ENCODE peak calls at places on chromosomes 4 and X, in five cellular contexts. U, C, F, D and Q are unnamed samples.

GRCh38 chr4:120843840-120844527 is 78.5 kb downstream of the PRDM5 start:
- DNase-seq in U (no peak), C (no peak), F (no peak), D (no peak), Q (no peak)

GRCh38 chrX:53048169-53049126 is at the start of gene GPR173:
- DNase-seq in U (no peak), C (peak; percentile 84), F (no peak), D (peak; percentile 67), Q (peak; percentile 58)

GRCh38 chrX:150573702-150574101 is 5.3 kb downstream of the MTM1 start:
- DNase-seq in U (no peak), C (no peak), F (no peak), D (no peak), Q (no peak)

GRCh38 chrX:41716767-41717473 is 7.1 kb upstream of the GPR82 start:
- DNase-seq in U (no peak), C (no peak), F (no peak), D (no peak), Q (no peak)

GRCh38 chr4:117777721-117778120 is 256.6 kb upstream of the NDST3 start:
- DNase-seq in U (no peak), C (no peak), F (no peak), D (no peak), Q (no peak)

GRCh38 chrX:140440891-140441290 is 64.0 kb downstream of the SOX3 start:
- DNase-seq in U (no peak), C (no peak), F (no peak), D (no peak), Q (no peak)

GRCh38 chr4:7103599-7104365 is 35.9 kb upstream of the GRPEL1 start:
- DNase-seq in U (peak; percentile 63), C (peak; percentile 90), F (peak; percentile 95), D (peak; percentile 33), Q (no peak)

GRCh38 chr4:2459589-2460349 is 9.1 kb upstream of the RNF4 start:
- DNase-seq in U (no peak), C (peak; percentile 61), F (no peak), D (no peak), Q (no peak)

GRCh38 chr4:147737623-147738022 is 5.7 kb downstream of the ARHGAP10 start:
- DNase-seq in U (no peak), C (no peak), F (no peak), D (no peak), Q (no peak)

GRCh38 chrX:154021131-154021611 is 1.5 kb upstream of the IRAK1 start:
- DNase-seq in U (no peak), C (no peak), F (no peak), D (no peak), Q (no peak)

GRCh38 chr4:88613417-88613875 is 21.2 kb downstream of the HERC3 start:
- DNase-seq in U (no peak), C (no peak), F (no peak), D (peak; percentile 39), Q (peak; percentile 86)

GRCh38 chr4:71607780-71608673 is 175.9 kb downstream of the GC start:
- DNase-seq in U (no peak), C (no peak), F (no peak), D (no peak), Q (no peak)

GRCh38 chr4:69828828-69829227 is 31.1 kb downstream of the SULT1E1 start:
- DNase-seq in U (no peak), C (no peak), F (no peak), D (no peak), Q (no peak)

GRCh38 chr4:25667931-25668557 is 12.4 kb downstream of the SLC34A2 start:
- DNase-seq in U (no peak), C (no peak), F (no peak), D (no peak), Q (no peak)

GRCh38 chr4:7811536-7812190 is 128.0 kb downstream of the AFAP1 start:
- DNase-seq in U (peak; percentile 48), C (no peak), F (peak; percentile 90), D (no peak), Q (no peak)

GRCh38 chrX:3713225-3713936 is at the start of gene PRKX:
- DNase-seq in U (peak; percentile 36), C (peak; percentile 86), F (peak; percentile 91), D (peak; percentile 21), Q (peak; percentile 13)

GRCh38 chrX:95040104-95040503 is 1366.1 kb downstream of the FAM133A start:
- DNase-seq in U (no peak), C (no peak), F (no peak), D (no peak), Q (no peak)

GRCh38 chr4:140095694-140096482 is 58.1 kb downstream of the MAML3 start:
- DNase-seq in U (no peak), C (no peak), F (peak; percentile 85), D (no peak), Q (peak; percentile 77)

GRCh38 chr4:187236491-187236890 is 512.8 kb upstream of the FAT1 start:
- DNase-seq in U (no peak), C (no peak), F (no peak), D (no peak), Q (no peak)

GRCh38 chr4:77028241-77028640 is 47.5 kb downstream of the CCNI start:
- DNase-seq in U (no peak), C (no peak), F (no peak), D (no peak), Q (no peak)

GRCh38 chr4:178937130-178937529 is 1494.9 kb upstream of the AGA start:
- DNase-seq in U (no peak), C (no peak), F (no peak), D (no peak), Q (no peak)

GRCh38 chr4:37873383-37873782 is 17.5 kb upstream of the TBC1D1 start:
- DNase-seq in U (no peak), C (no peak), F (no peak), D (no peak), Q (no peak)

GRCh38 chr4:39053983-39054382 is 8.0 kb upstream of the KLHL5 start:
- DNase-seq in U (no peak), C (no peak), F (no peak), D (no peak), Q (no peak)

GRCh38 chr4:186900980-186901379 is 177.3 kb upstream of the FAT1 start:
- DNase-seq in U (no peak), C (no peak), F (no peak), D (no peak), Q (no peak)

GRCh38 chr4:98448923-98449322 is 187.7 kb downstream of the RAP1GDS1 start:
- DNase-seq in U (no peak), C (no peak), F (no peak), D (no peak), Q (no peak)

GRCh38 chr4:113109106-113109740 is 59.8 kb downstream of the ANK2 start:
- DNase-seq in U (no peak), C (no peak), F (no peak), D (no peak), Q (no peak)

GRCh38 chr4:89307446-89308160 is at the start of gene GPRIN3:
- DNase-seq in U (peak; percentile 50), C (peak; percentile 82), F (peak; percentile 89), D (peak; percentile 45), Q (no peak)

GRCh38 chr4:85610450-85610849 is 135.5 kb downstream of the ARHGAP24 start:
- DNase-seq in U (no peak), C (no peak), F (no peak), D (no peak), Q (no peak)